ENCODE peak calls at places on chromosomes 6 and 20, in four cellular contexts. One of them, this sample, is unnamed.

GRCh38 chr20:21190866-21191265 is 65.0 kb downstream of the KIZ start:
- DNase-seq in HepG2: no peak
- DNase-seq in H1: no peak
- DNase-seq in K562: no peak
- DNase-seq in this sample: no peak

GRCh38 chr20:57617079-57617795 is 3.0 kb downstream of the ZBP1 start:
- DNase-seq in HepG2: no peak
- DNase-seq in H1: peak
- DNase-seq in K562: no peak
- DNase-seq in this sample: no peak

GRCh38 chr20:57315083-57315963 is 14.3 kb upstream of the SPO11 start:
- DNase-seq in HepG2: no peak
- DNase-seq in H1: no peak
- DNase-seq in K562: no peak
- DNase-seq in this sample: no peak

GRCh38 chr6:135144678-135145508 is 36.2 kb upstream of the MYB start:
- DNase-seq in HepG2: peak
- DNase-seq in H1: no peak
- DNase-seq in K562: peak
- DNase-seq in this sample: peak

GRCh38 chr6:168305863-168306262 is 13.7 kb downstream of the DACT2 start:
- DNase-seq in HepG2: no peak
- DNase-seq in H1: no peak
- DNase-seq in K562: no peak
- DNase-seq in this sample: no peak

GRCh38 chr6:121522265-121522664 is 86.8 kb downstream of the GJA1 start:
- DNase-seq in HepG2: no peak
- DNase-seq in H1: no peak
- DNase-seq in K562: no peak
- DNase-seq in this sample: no peak

GRCh38 chr6:97288188-97288587 is 5.2 kb upstream of the MMS22L start:
- DNase-seq in HepG2: peak
- DNase-seq in H1: no peak
- DNase-seq in K562: no peak
- DNase-seq in this sample: no peak

GRCh38 chr20:57263767-57264150 is 2.7 kb downstream of the BMP7 start:
- DNase-seq in HepG2: no peak
- DNase-seq in H1: no peak
- DNase-seq in K562: no peak
- DNase-seq in this sample: no peak

GRCh38 chr6:110999634-111000270 is 17.9 kb downstream of the RPF2 start:
- DNase-seq in HepG2: peak
- DNase-seq in H1: no peak
- DNase-seq in K562: peak
- DNase-seq in this sample: peak

GRCh38 chr6:2790588-2790987 is 25.4 kb downstream of the WRNIP1 start:
- DNase-seq in HepG2: no peak
- DNase-seq in H1: no peak
- DNase-seq in K562: no peak
- DNase-seq in this sample: peak

GRCh38 chr6:88982720-88983119 is 19.3 kb upstream of the RNGTT start:
- DNase-seq in HepG2: peak
- DNase-seq in H1: no peak
- DNase-seq in K562: peak
- DNase-seq in this sample: peak

GRCh38 chr6:110495949-110496348 is 19.5 kb upstream of the SLC22A16 start:
- DNase-seq in HepG2: no peak
- DNase-seq in H1: no peak
- DNase-seq in K562: peak
- DNase-seq in this sample: no peak

GRCh38 chr20:32982617-32983458 is 21.4 kb downstream of the SUN5 start:
- DNase-seq in HepG2: peak
- DNase-seq in H1: no peak
- DNase-seq in K562: no peak
- DNase-seq in this sample: no peak

GRCh38 chr20:38196592-38196991 is 31.5 kb upstream of the TGM2 start:
- DNase-seq in HepG2: no peak
- DNase-seq in H1: no peak
- DNase-seq in K562: peak
- DNase-seq in this sample: no peak

GRCh38 chr20:53658973-53659372 is 65.3 kb upstream of the ZNF217 start:
- DNase-seq in HepG2: no peak
- DNase-seq in H1: no peak
- DNase-seq in K562: no peak
- DNase-seq in this sample: no peak

GRCh38 chr20:22963581-22963980 is 71.5 kb upstream of the SSTR4 start:
- DNase-seq in HepG2: no peak
- DNase-seq in H1: no peak
- DNase-seq in K562: no peak
- DNase-seq in this sample: no peak

GRCh38 chr6:155561262-155561970 is 105.8 kb upstream of the NOX3 start:
- DNase-seq in HepG2: peak
- DNase-seq in H1: no peak
- DNase-seq in K562: no peak
- DNase-seq in this sample: no peak

GRCh38 chr6:117483004-117483644 is 650 bp downstream of the DCBLD1 start:
- DNase-seq in HepG2: peak
- DNase-seq in H1: peak
- DNase-seq in K562: peak
- DNase-seq in this sample: peak

GRCh38 chr6:53915292-53915691 is 120.5 kb downstream of the LRRC1 start:
- DNase-seq in HepG2: no peak
- DNase-seq in H1: no peak
- DNase-seq in K562: no peak
- DNase-seq in this sample: no peak

GRCh38 chr6:53919881-53920360 is 125.1 kb downstream of the LRRC1 start:
- DNase-seq in HepG2: no peak
- DNase-seq in H1: no peak
- DNase-seq in K562: no peak
- DNase-seq in this sample: no peak

GRCh38 chr6:53918854-53919253 is 124.0 kb downstream of the LRRC1 start:
- DNase-seq in HepG2: no peak
- DNase-seq in H1: no peak
- DNase-seq in K562: no peak
- DNase-seq in this sample: no peak

GRCh38 chr6:53917464-53917842 is 122.6 kb downstream of the LRRC1 start:
- DNase-seq in HepG2: no peak
- DNase-seq in H1: no peak
- DNase-seq in K562: no peak
- DNase-seq in this sample: no peak

GRCh38 chr6:53916804-53917463 is 122.1 kb downstream of the LRRC1 start:
- DNase-seq in HepG2: no peak
- DNase-seq in H1: no peak
- DNase-seq in K562: no peak
- DNase-seq in this sample: no peak
- H3K4me2 ChIP-seq in HepG2: no peak
- H3K4me2 ChIP-seq in H1: no peak
- H3K4me2 ChIP-seq in K562: no peak
- H3K4me2 ChIP-seq in this sample: no peak

GRCh38 chr6:138987299-138987642 is 782 bp downstream of the REPS1 start:
- DNase-seq in HepG2: no peak
- DNase-seq in H1: no peak
- DNase-seq in K562: no peak
- DNase-seq in this sample: peak
- TF ChIP-seq CREB1 in HepG2: no peak
- TF ChIP-seq CREB1 in H1: no peak
- TF ChIP-seq CREB1 in K562: no peak
- TF ChIP-seq CREB1 in this sample: no peak

GRCh38 chr6:25815194-25815593 is 16.7 kb downstream of the SLC17A1 start:
- DNase-seq in HepG2: no peak
- DNase-seq in H1: no peak
- DNase-seq in K562: no peak
- DNase-seq in this sample: no peak

DNA sequence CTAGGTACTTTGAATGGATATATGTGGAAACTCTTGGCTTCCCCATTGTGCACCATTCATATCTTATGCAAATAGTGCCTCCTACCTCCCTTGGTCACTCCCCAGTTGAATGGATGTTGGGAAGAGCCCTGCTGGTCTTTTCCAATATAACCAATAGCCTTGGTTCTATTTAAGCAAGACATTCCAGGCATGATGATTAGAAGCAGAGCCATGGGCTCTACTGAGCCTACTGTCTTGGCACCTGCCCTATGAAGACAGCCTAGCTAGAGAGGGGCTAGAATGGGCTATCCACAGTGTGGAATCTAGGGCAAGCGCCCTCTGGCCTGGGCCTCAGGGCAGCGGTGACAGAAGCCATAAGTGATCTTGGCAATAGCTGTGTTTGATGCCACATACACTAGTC is 15.6 kb downstream of the SLC17A1 start:
- DNase-seq in HepG2: no peak
- DNase-seq in H1: no peak
- DNase-seq in K562: no peak
- DNase-seq in this sample: no peak
- H2AFZ ChIP-seq in HepG2: no peak
- H2AFZ ChIP-seq in H1: peak
- H2AFZ ChIP-seq in K562: no peak
- H2AFZ ChIP-seq in this sample: peak

GRCh38 chr6:4489538-4489937 is 286.7 kb upstream of the CDYL start:
- DNase-seq in HepG2: no peak
- DNase-seq in H1: no peak
- DNase-seq in K562: no peak
- DNase-seq in this sample: no peak

GRCh38 chr6:4485735-4486134 is 290.5 kb upstream of the CDYL start:
- DNase-seq in HepG2: no peak
- DNase-seq in H1: no peak
- DNase-seq in K562: no peak
- DNase-seq in this sample: no peak

GRCh38 chr6:4486543-4487319 is 289.5 kb upstream of the CDYL start:
- DNase-seq in HepG2: no peak
- DNase-seq in H1: no peak
- DNase-seq in K562: no peak
- DNase-seq in this sample: peak

GRCh38 chr6:4488389-4488788 is 287.8 kb upstream of the CDYL start:
- DNase-seq in HepG2: no peak
- DNase-seq in H1: no peak
- DNase-seq in K562: no peak
- DNase-seq in this sample: peak

DNA sequence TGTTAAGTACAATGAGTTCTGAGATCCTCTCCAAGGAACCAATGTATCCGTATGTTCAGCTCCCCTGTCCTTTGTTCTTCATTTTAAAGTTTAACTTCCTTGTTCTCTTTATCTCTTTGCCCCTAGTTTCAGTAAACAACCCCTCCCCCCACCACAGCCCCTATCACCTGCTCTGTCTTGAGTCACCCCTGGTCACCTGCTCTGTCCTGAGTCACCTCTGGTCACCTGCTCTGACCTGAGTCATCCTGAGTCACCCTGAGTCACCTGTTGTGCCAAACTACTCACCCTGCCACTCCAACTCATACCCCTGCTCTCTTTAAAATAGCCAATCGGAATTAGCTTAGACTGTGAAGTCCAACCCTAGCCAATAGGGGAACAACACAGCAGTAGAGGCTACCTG is 288.7 kb upstream of the CDYL start:
- DNase-seq in HepG2: peak
- DNase-seq in H1: no peak
- DNase-seq in K562: no peak
- DNase-seq in this sample: no peak
- H3K4me2 ChIP-seq in HepG2: no peak
- H3K4me2 ChIP-seq in H1: no peak
- H3K4me2 ChIP-seq in K562: no peak
- H3K4me2 ChIP-seq in this sample: no peak

DNA sequence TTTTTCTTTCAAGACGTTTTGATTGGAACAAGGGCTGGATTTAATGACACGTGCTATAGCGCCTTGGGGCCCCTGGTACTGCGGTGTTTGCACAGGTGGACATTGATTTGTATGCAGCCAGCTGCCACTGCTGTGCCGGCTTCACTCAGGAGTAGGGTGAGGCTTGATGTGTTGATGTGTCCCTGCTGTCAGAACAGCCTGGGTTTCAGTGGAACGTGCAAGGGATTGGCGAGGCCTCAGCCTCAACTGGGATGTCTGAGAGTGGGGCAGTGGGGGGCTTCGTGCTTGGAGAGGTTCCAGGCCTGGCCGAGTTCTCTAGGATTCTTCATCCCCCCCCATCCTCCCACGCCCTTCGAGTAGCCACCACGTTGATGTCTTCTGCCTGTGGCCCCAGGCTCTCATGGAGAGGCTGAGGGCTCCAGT is 23.0 kb downstream of the PYGB start:
- DNase-seq in HepG2: no peak
- DNase-seq in H1: peak
- DNase-seq in K562: no peak
- DNase-seq in this sample: no peak
- TF ChIP-seq CREB1 in HepG2: no peak
- TF ChIP-seq CREB1 in H1: no peak
- TF ChIP-seq CREB1 in K562: no peak
- TF ChIP-seq CREB1 in this sample: no peak

GRCh38 chr20:1309439-1309847 is 19.5 kb downstream of the SDCBP2 start:
- DNase-seq in HepG2: no peak
- DNase-seq in H1: peak
- DNase-seq in K562: no peak
- DNase-seq in this sample: peak
- H2AFZ ChIP-seq in HepG2: no peak
- H2AFZ ChIP-seq in H1: no peak
- H2AFZ ChIP-seq in K562: no peak
- H2AFZ ChIP-seq in this sample: no peak

DNA sequence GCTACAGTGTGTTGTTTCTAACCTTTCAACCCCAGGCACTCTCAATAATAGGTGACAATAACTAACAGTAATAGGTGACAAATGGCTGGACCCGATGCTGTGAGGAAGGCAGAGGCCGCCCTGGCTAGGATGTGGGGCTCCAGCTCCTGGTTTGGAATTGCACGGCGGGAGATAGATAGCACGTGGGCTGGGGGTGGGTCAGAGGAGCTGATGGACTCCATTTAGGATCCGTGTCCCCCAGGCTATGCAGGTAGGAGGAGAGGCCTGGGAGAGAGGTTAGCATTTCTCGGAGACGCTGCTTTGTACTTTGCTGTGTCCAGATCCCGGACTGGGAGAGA is 61.4 kb downstream of the EZR start:
- DNase-seq in HepG2: no peak
- DNase-seq in H1: no peak
- DNase-seq in K562: no peak
- DNase-seq in this sample: no peak
- H3K4me2 ChIP-seq in HepG2: no peak
- H3K4me2 ChIP-seq in H1: no peak
- H3K4me2 ChIP-seq in K562: no peak
- H3K4me2 ChIP-seq in this sample: no peak